ENCODE peak calls at places on chromosomes 7 and 10, in ten cellular contexts. D, Q, J, T, R, A, U, O, L and G are unnamed samples.

GRCh38 chr7:51019231-51019844 is 236.6 kb upstream of the GRB10 start:
- DNase-seq in D (peak), Q (no peak), J (no peak), T (no peak), R (no peak), A (peak), U (no peak), O (no peak), L (no peak), G (no peak)

GRCh38 chr10:30793093-30793492 is 163.5 kb upstream of the LYZL2 start:
- DNase-seq in D (no peak), Q (no peak), J (no peak), T (no peak), R (no peak), A (no peak), U (no peak), O (no peak), L (no peak), G (no peak)

GRCh38 chr10:69839696-69840345 is 38.1 kb downstream of the COL13A1 start:
- DNase-seq in D (peak), Q (no peak), J (no peak), T (no peak), R (no peak), A (no peak), U (no peak), O (peak), L (no peak), G (no peak)

GRCh38 chr10:94098916-94099315 is 105.2 kb downstream of the PLCE1 start:
- DNase-seq in D (peak), Q (no peak), J (no peak), T (no peak), R (no peak), A (no peak), U (no peak), O (no peak), L (no peak), G (no peak)

GRCh38 chr10:58746470-58747185 is 234.0 kb downstream of the BICC1 start:
- DNase-seq in D (no peak), Q (no peak), J (no peak), T (no peak), R (no peak), A (no peak), U (no peak), O (no peak), L (no peak), G (no peak)

GRCh38 chr10:17669185-17669872 is 25.4 kb downstream of the STAM start:
- DNase-seq in D (no peak), Q (no peak), J (no peak), T (no peak), R (peak), A (no peak), U (no peak), O (no peak), L (no peak), G (no peak)

GRCh38 chr7:140876519-140877248 is 48.0 kb downstream of the BRAF start:
- DNase-seq in D (peak), Q (no peak), J (no peak), T (no peak), R (no peak), A (no peak), U (no peak), O (peak), L (no peak), G (no peak)

GRCh38 chr10:63208981-63209380 is 75.9 kb downstream of the NRBF2 start:
- DNase-seq in D (peak), Q (no peak), J (no peak), T (no peak), R (no peak), A (no peak), U (no peak), O (no peak), L (no peak), G (no peak)

GRCh38 chr10:73899401-73899780 is 11.5 kb upstream of the PLAU start:
- DNase-seq in D (peak), Q (no peak), J (no peak), T (peak), R (no peak), A (no peak), U (no peak), O (no peak), L (no peak), G (no peak)

GRCh38 chr7:44967571-44968446 is 11.0 kb downstream of the MYO1G start:
- DNase-seq in D (no peak), Q (no peak), J (no peak), T (no peak), R (no peak), A (peak), U (no peak), O (peak), L (no peak), G (no peak)

GRCh38 chr10:90087197-90088007 is 386.0 kb downstream of the KIF20B start:
- DNase-seq in D (peak), Q (peak), J (no peak), T (peak), R (no peak), A (no peak), U (no peak), O (no peak), L (no peak), G (no peak)

GRCh38 chr10:131676971-131677421 is 223.8 kb upstream of the PPP2R2D start:
- DNase-seq in D (no peak), Q (no peak), J (no peak), T (no peak), R (no peak), A (peak), U (no peak), O (no peak), L (no peak), G (no peak)

GRCh38 chr7:35504365-35504764 is 190.6 kb downstream of the HERPUD2 start:
- DNase-seq in D (no peak), Q (no peak), J (no peak), T (no peak), R (no peak), A (no peak), U (no peak), O (no peak), L (no peak), G (no peak)

GRCh38 chr10:29471483-29471859 is 163.3 kb downstream of the SVIL start:
- DNase-seq in D (peak), Q (no peak), J (no peak), T (no peak), R (no peak), A (no peak), U (no peak), O (no peak), L (no peak), G (no peak)

GRCh38 chr10:120942806-120943413 is 91.7 kb downstream of the WDR11 start:
- DNase-seq in D (peak), Q (peak), J (peak), T (peak), R (peak), A (peak), U (peak), O (peak), L (peak), G (peak)

GRCh38 chr7:146960747-146961416 is 844.3 kb downstream of the CNTNAP2 start:
- DNase-seq in D (no peak), Q (no peak), J (no peak), T (no peak), R (no peak), A (peak), U (no peak), O (no peak), L (no peak), G (no peak)

GRCh38 chr10:18164771-18165361 is 24.6 kb downstream of the CACNB2 start:
- DNase-seq in D (peak), Q (no peak), J (no peak), T (no peak), R (no peak), A (no peak), U (no peak), O (peak), L (no peak), G (no peak)

GRCh38 chr10:58028597-58029366 is 238.9 kb downstream of the IPMK start:
- DNase-seq in D (peak), Q (no peak), J (no peak), T (no peak), R (no peak), A (no peak), U (no peak), O (no peak), L (no peak), G (no peak)

GRCh38 chr7:138872576-138872975 is 74.6 kb upstream of the ATP6V0A4 start:
- DNase-seq in D (peak), Q (no peak), J (no peak), T (no peak), R (no peak), A (no peak), U (no peak), O (no peak), L (no peak), G (no peak)

GRCh38 chr10:126481181-126481580 is 92.9 kb upstream of the ADAM12 start:
- DNase-seq in D (no peak), Q (no peak), J (no peak), T (no peak), R (no peak), A (no peak), U (no peak), O (no peak), L (no peak), G (no peak)

GRCh38 chr7:71843677-71844076 is 568.5 kb downstream of the CALN1 start:
- DNase-seq in D (no peak), Q (no peak), J (no peak), T (no peak), R (no peak), A (no peak), U (no peak), O (no peak), L (no peak), G (no peak)

GRCh38 chr7:155731375-155731774 is 80.9 kb downstream of the SHH start:
- DNase-seq in D (no peak), Q (no peak), J (no peak), T (no peak), R (no peak), A (no peak), U (no peak), O (no peak), L (no peak), G (no peak)

GRCh38 chr10:63383141-63383540 is 82.6 kb downstream of the JMJD1C start:
- DNase-seq in D (peak), Q (no peak), J (no peak), T (no peak), R (no peak), A (no peak), U (no peak), O (no peak), L (no peak), G (no peak)

GRCh38 chr7:150937848-150938561 is 40.1 kb downstream of the KCNH2 start:
- DNase-seq in D (no peak), Q (no peak), J (peak), T (peak), R (no peak), A (peak), U (no peak), O (no peak), L (no peak), G (no peak)

GRCh38 chr10:20714518-20714917 is 182.6 kb downstream of the NEBL start:
- DNase-seq in D (no peak), Q (no peak), J (no peak), T (no peak), R (no peak), A (no peak), U (no peak), O (no peak), L (no peak), G (no peak)

GRCh38 chr10:133189256-133189655 is 29.2 kb downstream of the KNDC1 start:
- DNase-seq in D (no peak), Q (no peak), J (no peak), T (no peak), R (no peak), A (no peak), U (no peak), O (no peak), L (no peak), G (no peak)

GRCh38 chr10:75342397-75342796 is 59.2 kb downstream of the ZNF503 start:
- DNase-seq in D (no peak), Q (no peak), J (no peak), T (no peak), R (no peak), A (no peak), U (no peak), O (no peak), L (no peak), G (no peak)